ENCODE peak calls at places on chromosomes 1 and 21, in five cellular contexts. One of them, this sample, is unnamed.

GRCh38 chr21:42143111-42143510 is 72.0 kb downstream of the UMODL1 start:
- DNase-seq in HepG2: no peak
- DNase-seq in GM12878: no peak
- DNase-seq in SK-N-SH: no peak
- DNase-seq in HCT116: no peak
- DNase-seq in this sample: no peak

GRCh38 chr1:201745023-201745422 is 83.9 kb upstream of the IPO9 start:
- DNase-seq in HepG2: no peak
- DNase-seq in GM12878: no peak
- DNase-seq in SK-N-SH: no peak
- DNase-seq in HCT116: no peak
- DNase-seq in this sample: no peak

GRCh38 chr1:150874455-150875196 is 1.8 kb downstream of the ARNT start:
- DNase-seq in HepG2: no peak
- DNase-seq in GM12878: no peak
- DNase-seq in SK-N-SH: no peak
- DNase-seq in HCT116: no peak
- DNase-seq in this sample: no peak

GRCh38 chr1:168279253-168279652 is 1.4 kb upstream of the TBX19 start:
- DNase-seq in HepG2: no peak
- DNase-seq in GM12878: no peak
- DNase-seq in SK-N-SH: no peak
- DNase-seq in HCT116: no peak
- DNase-seq in this sample: no peak

GRCh38 chr1:85116856-85117255 is 68.6 kb upstream of the MCOLN3 start:
- DNase-seq in HepG2: no peak
- DNase-seq in GM12878: no peak
- DNase-seq in SK-N-SH: no peak
- DNase-seq in HCT116: no peak
- DNase-seq in this sample: no peak

GRCh38 chr1:59674605-59675004 is 140.1 kb upstream of the HOOK1 start:
- DNase-seq in HepG2: peak
- DNase-seq in GM12878: no peak
- DNase-seq in SK-N-SH: no peak
- DNase-seq in HCT116: no peak
- DNase-seq in this sample: no peak

GRCh38 chr21:42376338-42376982 is 10.1 kb upstream of the TFF1 start:
- DNase-seq in HepG2: no peak
- DNase-seq in GM12878: no peak
- DNase-seq in SK-N-SH: no peak
- DNase-seq in HCT116: no peak
- DNase-seq in this sample: peak

GRCh38 chr1:202230061-202230938 is 36.7 kb downstream of the LGR6 start:
- DNase-seq in HepG2: no peak
- DNase-seq in GM12878: no peak
- DNase-seq in SK-N-SH: no peak
- DNase-seq in HCT116: no peak
- DNase-seq in this sample: no peak

GRCh38 chr1:61436016-61436415 is 288.9 kb downstream of the TM2D1 start:
- DNase-seq in HepG2: no peak
- DNase-seq in GM12878: no peak
- DNase-seq in SK-N-SH: no peak
- DNase-seq in HCT116: no peak
- DNase-seq in this sample: no peak

GRCh38 chr1:212683357-212683722 is 16.3 kb downstream of the BATF3 start:
- DNase-seq in HepG2: no peak
- DNase-seq in GM12878: peak
- DNase-seq in SK-N-SH: no peak
- DNase-seq in HCT116: no peak
- DNase-seq in this sample: no peak

GRCh38 chr1:234774971-234775370 is 165.0 kb upstream of the IRF2BP2 start:
- DNase-seq in HepG2: no peak
- DNase-seq in GM12878: no peak
- DNase-seq in SK-N-SH: no peak
- DNase-seq in HCT116: no peak
- DNase-seq in this sample: no peak

GRCh38 chr1:160428655-160429054 is 28.3 kb downstream of the VANGL2 start:
- DNase-seq in HepG2: no peak
- DNase-seq in GM12878: peak
- DNase-seq in SK-N-SH: peak
- DNase-seq in HCT116: peak
- DNase-seq in this sample: peak

GRCh38 chr21:29342394-29342957 is 43.8 kb downstream of the BACH1 start:
- DNase-seq in HepG2: no peak
- DNase-seq in GM12878: peak
- DNase-seq in SK-N-SH: peak
- DNase-seq in HCT116: no peak
- DNase-seq in this sample: no peak

GRCh38 chr1:12170263-12170671 is 3.5 kb downstream of the TNFRSF1B start:
- DNase-seq in HepG2: no peak
- DNase-seq in GM12878: no peak
- DNase-seq in SK-N-SH: no peak
- DNase-seq in HCT116: no peak
- DNase-seq in this sample: no peak
- TF ChIP-seq POLR2AphosphoS5 in HepG2: no peak
- TF ChIP-seq POLR2AphosphoS5 in GM12878: no peak
- TF ChIP-seq POLR2AphosphoS5 in SK-N-SH: no peak
- TF ChIP-seq POLR2AphosphoS5 in HCT116: no peak
- TF ChIP-seq POLR2AphosphoS5 in this sample: no peak

DNA sequence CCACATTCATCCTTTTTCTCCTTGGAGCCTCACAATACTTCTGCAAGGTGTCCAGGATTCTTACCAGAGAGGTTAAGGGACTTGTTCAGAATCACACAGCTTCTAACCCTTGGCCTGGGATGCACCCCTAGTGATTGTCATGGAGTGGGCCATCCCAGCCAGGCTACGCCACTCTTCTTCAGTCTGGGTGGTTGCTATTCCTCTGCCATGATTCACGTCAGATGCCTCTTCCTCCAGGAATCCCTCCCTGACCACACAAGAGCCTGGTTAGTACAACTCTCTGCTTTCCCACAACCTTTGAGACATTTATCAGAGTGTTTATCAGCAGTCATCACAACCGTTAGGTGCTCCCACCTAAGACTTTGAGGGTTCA is 121.8 kb downstream of the EPHB2 start:
- DNase-seq in HepG2: no peak
- DNase-seq in GM12878: no peak
- DNase-seq in SK-N-SH: no peak
- DNase-seq in HCT116: peak
- DNase-seq in this sample: no peak
- TF ChIP-seq REST in HepG2: no peak
- TF ChIP-seq REST in GM12878: no peak
- TF ChIP-seq REST in SK-N-SH: no peak
- TF ChIP-seq REST in HCT116: no peak
- TF ChIP-seq REST in this sample: no peak

GRCh38 chr1:26960625-26960966 is 328 bp upstream of the KDF1 start:
- DNase-seq in HepG2: no peak
- DNase-seq in GM12878: no peak
- DNase-seq in SK-N-SH: no peak
- DNase-seq in HCT116: no peak
- DNase-seq in this sample: no peak

GRCh38 chr1:26957306-26957705 is 3.0 kb downstream of the KDF1 start:
- DNase-seq in HepG2: no peak
- DNase-seq in GM12878: no peak
- DNase-seq in SK-N-SH: no peak
- DNase-seq in HCT116: no peak
- DNase-seq in this sample: no peak

GRCh38 chr1:26959270-26959669 is 998 bp downstream of the KDF1 start:
- DNase-seq in HepG2: no peak
- DNase-seq in GM12878: no peak
- DNase-seq in SK-N-SH: no peak
- DNase-seq in HCT116: no peak
- DNase-seq in this sample: no peak

GRCh38 chr1:26961826-26962225 is 1.6 kb upstream of the KDF1 start:
- DNase-seq in HepG2: peak
- DNase-seq in GM12878: no peak
- DNase-seq in SK-N-SH: no peak
- DNase-seq in HCT116: no peak
- DNase-seq in this sample: no peak

DNA sequence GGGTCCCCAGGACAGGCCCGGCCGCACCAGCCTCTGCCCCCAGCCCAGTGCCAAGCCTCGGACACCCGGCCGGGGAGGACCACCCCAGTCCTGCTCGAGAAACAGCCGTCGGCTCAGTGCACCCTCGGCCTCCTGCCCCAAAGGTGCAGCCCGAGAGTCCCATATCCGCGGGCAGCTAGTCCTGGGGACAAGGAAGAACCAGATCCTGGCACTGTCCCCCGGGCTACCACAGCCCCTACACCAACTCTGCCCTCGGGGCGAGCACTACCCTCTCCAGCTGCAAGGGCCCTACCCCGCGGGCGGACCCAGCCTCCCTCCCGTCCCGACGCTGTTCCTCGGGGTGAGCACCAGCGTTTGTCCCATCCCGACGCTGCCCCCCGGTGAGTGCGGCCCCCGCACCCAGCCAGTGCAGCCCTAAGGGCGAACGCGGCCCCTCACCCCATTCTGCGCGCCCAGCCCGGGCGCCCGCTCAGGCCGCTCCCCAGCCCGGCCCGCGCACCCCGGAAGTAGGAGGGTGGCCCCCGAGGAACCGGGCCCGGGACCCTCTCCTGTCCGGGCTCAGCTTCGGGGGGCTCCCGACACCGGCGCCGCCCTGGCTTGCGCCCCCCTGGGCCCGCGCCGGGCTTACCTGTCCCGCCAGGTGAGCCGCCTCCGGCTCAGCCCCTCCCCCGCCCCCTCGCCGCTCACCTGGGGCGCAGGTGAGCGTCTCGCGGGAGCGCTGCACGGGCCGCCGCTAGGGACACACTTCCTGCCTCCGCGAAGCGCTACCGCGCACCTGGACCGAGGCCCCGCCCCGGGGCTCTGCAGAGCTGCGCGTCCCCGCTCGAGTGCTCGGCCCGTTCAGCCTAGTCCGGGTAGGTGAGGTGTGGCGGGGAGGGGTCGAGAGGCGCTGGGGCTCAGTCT is at the start of gene KDF1:
- DNase-seq in HepG2: no peak
- DNase-seq in GM12878: no peak
- DNase-seq in SK-N-SH: peak
- DNase-seq in HCT116: peak
- DNase-seq in this sample: peak
- TF ChIP-seq CTCF in HepG2: peak
- TF ChIP-seq CTCF in GM12878: peak
- TF ChIP-seq CTCF in SK-N-SH: no peak
- TF ChIP-seq CTCF in HCT116: no peak
- TF ChIP-seq CTCF in this sample: no peak

GRCh38 chr1:65429806-65430205 is 9.3 kb downstream of the LEPR start:
- DNase-seq in HepG2: no peak
- DNase-seq in GM12878: no peak
- DNase-seq in SK-N-SH: no peak
- DNase-seq in HCT116: no peak
- DNase-seq in this sample: no peak
- TF ChIP-seq POLR2AphosphoS5 in HepG2: no peak
- TF ChIP-seq POLR2AphosphoS5 in GM12878: no peak
- TF ChIP-seq POLR2AphosphoS5 in SK-N-SH: peak
- TF ChIP-seq POLR2AphosphoS5 in HCT116: no peak
- TF ChIP-seq POLR2AphosphoS5 in this sample: no peak

GRCh38 chr1:117009132-117009531 is 7.6 kb downstream of the CD101 start:
- DNase-seq in HepG2: no peak
- DNase-seq in GM12878: no peak
- DNase-seq in SK-N-SH: no peak
- DNase-seq in HCT116: no peak
- DNase-seq in this sample: no peak
- TF ChIP-seq REST in HepG2: no peak
- TF ChIP-seq REST in GM12878: no peak
- TF ChIP-seq REST in SK-N-SH: no peak
- TF ChIP-seq REST in HCT116: no peak
- TF ChIP-seq REST in this sample: no peak